ENCODE peak calls at places on chromosomes 12 and 14, in five cellular contexts. One of them, this sample, is unnamed.

GRCh38 chr12:52280796-52281560 is 6.5 kb downstream of the KRT86 start:
- DNase-seq in ascending aorta: peak
- DNase-seq in ovary: peak
- DNase-seq in left ventricle myocardium inferior: peak
- DNase-seq in fibroblast of lung: peak
- DNase-seq in this sample: no peak

GRCh38 chr12:12784116-12784515 is 1.3 kb upstream of the APOLD1 start:
- DNase-seq in ascending aorta: no peak
- DNase-seq in ovary: no peak
- DNase-seq in left ventricle myocardium inferior: no peak
- DNase-seq in fibroblast of lung: no peak
- DNase-seq in this sample: no peak

GRCh38 chr14:54792288-54792687 is 110.3 kb downstream of the GCH1 start:
- DNase-seq in ascending aorta: peak
- DNase-seq in fibroblast of lung: no peak
- DNase-seq in ovary: no peak
- DNase-seq in left ventricle myocardium inferior: no peak
- DNase-seq in this sample: no peak

GRCh38 chr12:62934799-62935674 is at the start of gene PPM1H:
- DNase-seq in ascending aorta: peak
- DNase-seq in ovary: peak
- DNase-seq in left ventricle myocardium inferior: peak
- DNase-seq in fibroblast of lung: no peak
- DNase-seq in this sample: peak

GRCh38 chr12:79439179-79439825 is 251.5 kb downstream of the PAWR start:
- DNase-seq in ascending aorta: no peak
- DNase-seq in fibroblast of lung: peak
- DNase-seq in left ventricle myocardium inferior: no peak
- DNase-seq in ovary: no peak
- DNase-seq in this sample: no peak

GRCh38 chr14:90544971-90545370 is 148.1 kb downstream of the CALM1 start:
- DNase-seq in ascending aorta: no peak
- DNase-seq in ovary: no peak
- DNase-seq in fibroblast of lung: no peak
- DNase-seq in left ventricle myocardium inferior: no peak
- DNase-seq in this sample: no peak

GRCh38 chr14:93880025-93880820 is 46.9 kb upstream of the FAM181A start:
- DNase-seq in ovary: no peak
- DNase-seq in ascending aorta: no peak
- DNase-seq in fibroblast of lung: peak
- DNase-seq in left ventricle myocardium inferior: no peak
- DNase-seq in this sample: no peak

GRCh38 chr12:103779410-103780092 is 61.5 kb downstream of the NT5DC3 start:
- DNase-seq in ascending aorta: no peak
- DNase-seq in left ventricle myocardium inferior: no peak
- DNase-seq in ovary: no peak
- DNase-seq in fibroblast of lung: peak
- DNase-seq in this sample: no peak

GRCh38 chr14:102277874-102278630 is 26.9 kb downstream of the MOK start:
- DNase-seq in ascending aorta: no peak
- DNase-seq in ovary: no peak
- DNase-seq in left ventricle myocardium inferior: no peak
- DNase-seq in fibroblast of lung: peak
- DNase-seq in this sample: no peak

GRCh38 chr12:4307593-4308333 is 13.2 kb upstream of the TIGAR start:
- DNase-seq in fibroblast of lung: peak
- DNase-seq in ovary: peak
- DNase-seq in ascending aorta: peak
- DNase-seq in left ventricle myocardium inferior: peak
- DNase-seq in this sample: peak

GRCh38 chr12:130633771-130634170 is 82.3 kb downstream of the RIMBP2 start:
- DNase-seq in ovary: no peak
- DNase-seq in ascending aorta: peak
- DNase-seq in fibroblast of lung: no peak
- DNase-seq in left ventricle myocardium inferior: no peak
- DNase-seq in this sample: no peak

GRCh38 chr12:14710632-14711324 is 14.4 kb upstream of the GUCY2C start:
- DNase-seq in ovary: no peak
- DNase-seq in ascending aorta: no peak
- DNase-seq in left ventricle myocardium inferior: no peak
- DNase-seq in fibroblast of lung: no peak
- DNase-seq in this sample: no peak

GRCh38 chr12:71950404-71950803 is 11.8 kb downstream of the TPH2 start:
- DNase-seq in fibroblast of lung: no peak
- DNase-seq in ovary: no peak
- DNase-seq in left ventricle myocardium inferior: no peak
- DNase-seq in ascending aorta: no peak
- DNase-seq in this sample: no peak

GRCh38 chr14:81363746-81364400 is 36.3 kb downstream of the STON2 start:
- DNase-seq in ascending aorta: no peak
- DNase-seq in fibroblast of lung: no peak
- DNase-seq in left ventricle myocardium inferior: no peak
- DNase-seq in ovary: no peak
- DNase-seq in this sample: no peak

GRCh38 chr14:26602902-26603301 is 5.1 kb upstream of the NOVA1 start:
- DNase-seq in fibroblast of lung: no peak
- DNase-seq in ovary: no peak
- DNase-seq in ascending aorta: no peak
- DNase-seq in left ventricle myocardium inferior: no peak
- DNase-seq in this sample: no peak

GRCh38 chr14:37472906-37473305 is 122.1 kb downstream of the FOXA1 start:
- DNase-seq in fibroblast of lung: no peak
- DNase-seq in left ventricle myocardium inferior: no peak
- DNase-seq in ovary: no peak
- DNase-seq in ascending aorta: no peak
- DNase-seq in this sample: no peak

GRCh38 chr12:2925322-2925995 is 33.7 kb upstream of the TEAD4 start:
- DNase-seq in fibroblast of lung: peak
- DNase-seq in left ventricle myocardium inferior: no peak
- DNase-seq in ovary: no peak
- DNase-seq in ascending aorta: no peak
- DNase-seq in this sample: no peak

GRCh38 chr12:87991483-87991882 is 37.7 kb downstream of the C12orf50 start:
- DNase-seq in ovary: no peak
- DNase-seq in fibroblast of lung: no peak
- DNase-seq in ascending aorta: no peak
- DNase-seq in left ventricle myocardium inferior: no peak
- DNase-seq in this sample: no peak

GRCh38 chr12:122937622-122938091 is 28.6 kb downstream of the ABCB9 start:
- DNase-seq in ascending aorta: no peak
- DNase-seq in fibroblast of lung: no peak
- DNase-seq in ovary: no peak
- DNase-seq in left ventricle myocardium inferior: no peak
- DNase-seq in this sample: no peak

GRCh38 chr12:9699898-9700605 is 30.5 kb downstream of the CLEC2D start:
- DNase-seq in left ventricle myocardium inferior: no peak
- DNase-seq in fibroblast of lung: no peak
- DNase-seq in ovary: no peak
- DNase-seq in ascending aorta: no peak
- DNase-seq in this sample: no peak

GRCh38 chr12:2284857-2285256 is 232.1 kb downstream of the CACNA1C start:
- DNase-seq in fibroblast of lung: peak
- DNase-seq in left ventricle myocardium inferior: peak
- DNase-seq in ascending aorta: peak
- DNase-seq in ovary: peak
- DNase-seq in this sample: peak

GRCh38 chr14:61174395-61175386 is 106.4 kb downstream of the TMEM30B start:
- DNase-seq in ascending aorta: no peak
- DNase-seq in left ventricle myocardium inferior: no peak
- DNase-seq in fibroblast of lung: peak
- DNase-seq in ovary: no peak
- DNase-seq in this sample: no peak

GRCh38 chr14:20580242-20580641 is 7.6 kb downstream of the RNASE11 start:
- DNase-seq in fibroblast of lung: no peak
- DNase-seq in ascending aorta: no peak
- DNase-seq in left ventricle myocardium inferior: no peak
- DNase-seq in ovary: no peak
- DNase-seq in this sample: no peak

GRCh38 chr14:91885113-91885712 is 17.9 kb upstream of the TC2N start:
- DNase-seq in left ventricle myocardium inferior: no peak
- DNase-seq in ascending aorta: no peak
- DNase-seq in fibroblast of lung: peak
- DNase-seq in ovary: no peak
- DNase-seq in this sample: no peak

GRCh38 chr12:123896786-123897185 is 75.8 kb downstream of the CCDC92 start:
- DNase-seq in ascending aorta: no peak
- DNase-seq in ovary: no peak
- DNase-seq in fibroblast of lung: no peak
- DNase-seq in left ventricle myocardium inferior: no peak
- DNase-seq in this sample: no peak

GRCh38 chr12:51847830-51848727 is at the start of gene FIGNL2:
- DNase-seq in ascending aorta: no peak
- DNase-seq in ovary: no peak
- DNase-seq in fibroblast of lung: peak
- DNase-seq in left ventricle myocardium inferior: peak
- DNase-seq in this sample: no peak

GRCh38 chr12:19826988-19827550 is 387.8 kb downstream of the AEBP2 start:
- DNase-seq in ascending aorta: no peak
- DNase-seq in fibroblast of lung: peak
- DNase-seq in left ventricle myocardium inferior: no peak
- DNase-seq in ovary: no peak
- DNase-seq in this sample: no peak

GRCh38 chr14:99566390-99567354 is 37.3 kb downstream of the CCDC85C start:
- DNase-seq in ovary: no peak
- DNase-seq in left ventricle myocardium inferior: no peak
- DNase-seq in ascending aorta: no peak
- DNase-seq in fibroblast of lung: no peak
- DNase-seq in this sample: no peak

GRCh38 chr14:58978336-58978735 is 210.1 kb upstream of the DAAM1 start:
- DNase-seq in ascending aorta: no peak
- DNase-seq in left ventricle myocardium inferior: peak
- DNase-seq in fibroblast of lung: peak
- DNase-seq in ovary: peak
- DNase-seq in this sample: no peak

GRCh38 chr14:97458302-97459137 is 661.3 kb downstream of the VRK1 start:
- DNase-seq in ascending aorta: no peak
- DNase-seq in fibroblast of lung: no peak
- DNase-seq in left ventricle myocardium inferior: no peak
- DNase-seq in ovary: no peak
- DNase-seq in this sample: peak

GRCh38 chr12:103877934-103878510 is 37.0 kb upstream of the NT5DC3 start:
- DNase-seq in fibroblast of lung: peak
- DNase-seq in left ventricle myocardium inferior: no peak
- DNase-seq in ovary: peak
- DNase-seq in ascending aorta: no peak
- DNase-seq in this sample: peak

GRCh38 chr14:75123991-75124390 is 2.9 kb downstream of the NEK9 start:
- DNase-seq in ascending aorta: no peak
- DNase-seq in fibroblast of lung: peak
- DNase-seq in left ventricle myocardium inferior: no peak
- DNase-seq in ovary: no peak
- DNase-seq in this sample: peak
- H3K4me3 ChIP-seq in ascending aorta: no peak
- H3K4me3 ChIP-seq in fibroblast of lung: no peak
- H3K4me3 ChIP-seq in left ventricle myocardium inferior: no peak
- H3K4me3 ChIP-seq in ovary: no peak
- H3K4me3 ChIP-seq in this sample: no peak

GRCh38 chr14:70339039-70339438 is 20.4 kb downstream of the COX16 start:
- DNase-seq in left ventricle myocardium inferior: no peak
- DNase-seq in ascending aorta: no peak
- DNase-seq in fibroblast of lung: no peak
- DNase-seq in ovary: no peak
- DNase-seq in this sample: no peak
- H3K27ac ChIP-seq in left ventricle myocardium inferior: no peak
- H3K27ac ChIP-seq in ascending aorta: no peak
- H3K27ac ChIP-seq in fibroblast of lung: no peak
- H3K27ac ChIP-seq in ovary: no peak
- H3K27ac ChIP-seq in this sample: no peak

GRCh38 chr12:18224745-18225144 is 36.6 kb upstream of the PIK3C2G start:
- DNase-seq in fibroblast of lung: peak
- DNase-seq in ascending aorta: no peak
- DNase-seq in left ventricle myocardium inferior: no peak
- DNase-seq in ovary: no peak
- DNase-seq in this sample: no peak
- TF ChIP-seq CTCF in fibroblast of lung: peak
- TF ChIP-seq CTCF in ascending aorta: no peak
- TF ChIP-seq CTCF in left ventricle myocardium inferior: peak
- TF ChIP-seq CTCF in ovary: no peak
- TF ChIP-seq CTCF in this sample: peak

GRCh38 chr12:50111693-50112455 is at the start of gene COX14:
- DNase-seq in ovary: peak
- DNase-seq in left ventricle myocardium inferior: peak
- DNase-seq in fibroblast of lung: peak
- DNase-seq in ascending aorta: peak
- DNase-seq in this sample: peak
- H3K4me3 ChIP-seq in ovary: peak
- H3K4me3 ChIP-seq in left ventricle myocardium inferior: peak
- H3K4me3 ChIP-seq in fibroblast of lung: peak
- H3K4me3 ChIP-seq in ascending aorta: peak
- H3K4me3 ChIP-seq in this sample: peak

GRCh38 chr14:56855891-56856461 is 45.7 kb upstream of the OTX2 start:
- DNase-seq in ovary: no peak
- DNase-seq in fibroblast of lung: no peak
- DNase-seq in left ventricle myocardium inferior: no peak
- DNase-seq in ascending aorta: no peak
- DNase-seq in this sample: no peak

GRCh38 chr14:56858422-56858821 is 48.1 kb upstream of the OTX2 start:
- DNase-seq in ovary: no peak
- DNase-seq in left ventricle myocardium inferior: no peak
- DNase-seq in ascending aorta: no peak
- DNase-seq in fibroblast of lung: no peak
- DNase-seq in this sample: no peak

GRCh38 chr14:56854325-56854724 is 44.0 kb upstream of the OTX2 start:
- DNase-seq in fibroblast of lung: no peak
- DNase-seq in ovary: no peak
- DNase-seq in ascending aorta: no peak
- DNase-seq in left ventricle myocardium inferior: no peak
- DNase-seq in this sample: no peak

GRCh38 chr14:56860441-56860840 is 50.2 kb upstream of the OTX2 start:
- DNase-seq in left ventricle myocardium inferior: no peak
- DNase-seq in fibroblast of lung: no peak
- DNase-seq in ascending aorta: no peak
- DNase-seq in ovary: no peak
- DNase-seq in this sample: no peak

GRCh38 chr14:56857206-56857605 is 46.9 kb upstream of the OTX2 start:
- DNase-seq in fibroblast of lung: no peak
- DNase-seq in left ventricle myocardium inferior: no peak
- DNase-seq in ascending aorta: no peak
- DNase-seq in ovary: no peak
- DNase-seq in this sample: no peak
- H3K27ac ChIP-seq in fibroblast of lung: no peak
- H3K27ac ChIP-seq in left ventricle myocardium inferior: no peak
- H3K27ac ChIP-seq in ascending aorta: no peak
- H3K27ac ChIP-seq in ovary: no peak
- H3K27ac ChIP-seq in this sample: no peak